ENCODE peak calls at places on chromosomes 7 and 10, in eight cellular contexts. One of them, this sample, is unnamed.

GRCh38 chr10:43444313-43444712 is 7.4 kb downstream of the ZNF487 start:
- DNase-seq in thoracic aorta: no peak
- DNase-seq in brain microvascular endothelial cell: no peak
- DNase-seq in pancreas: no peak
- DNase-seq in CD4-positive, alpha-beta T cell: no peak
- DNase-seq in GM06990: no peak
- DNase-seq in HCT116: no peak
- DNase-seq in GM23248: no peak
- DNase-seq in this sample: no peak

GRCh38 chr7:45278763-45279420 is 121.3 kb downstream of the RAMP3 start:
- DNase-seq in thoracic aorta: no peak
- DNase-seq in brain microvascular endothelial cell: no peak
- DNase-seq in pancreas: no peak
- DNase-seq in CD4-positive, alpha-beta T cell: no peak
- DNase-seq in GM06990: no peak
- DNase-seq in HCT116: no peak
- DNase-seq in GM23248: no peak
- DNase-seq in this sample: no peak

GRCh38 chr10:61628199-61628874 is 34.4 kb upstream of the CABCOCO1 start:
- DNase-seq in thoracic aorta: no peak
- DNase-seq in brain microvascular endothelial cell: no peak
- DNase-seq in pancreas: no peak
- DNase-seq in CD4-positive, alpha-beta T cell: no peak
- DNase-seq in GM06990: no peak
- DNase-seq in HCT116: no peak
- DNase-seq in GM23248: peak; percentile 68
- DNase-seq in this sample: no peak

GRCh38 chr10:58153751-58154150 is 113.9 kb downstream of the IPMK start:
- DNase-seq in thoracic aorta: no peak
- DNase-seq in brain microvascular endothelial cell: no peak
- DNase-seq in pancreas: no peak
- DNase-seq in CD4-positive, alpha-beta T cell: no peak
- DNase-seq in GM06990: no peak
- DNase-seq in HCT116: no peak
- DNase-seq in GM23248: no peak
- DNase-seq in this sample: no peak

GRCh38 chr10:43222296-43222695 is 44.6 kb downstream of the RASGEF1A start:
- DNase-seq in thoracic aorta: no peak
- DNase-seq in brain microvascular endothelial cell: no peak
- DNase-seq in pancreas: no peak
- DNase-seq in CD4-positive, alpha-beta T cell: no peak
- DNase-seq in GM06990: no peak
- DNase-seq in HCT116: no peak
- DNase-seq in GM23248: no peak
- DNase-seq in this sample: no peak

GRCh38 chr7:78149787-78150186 is 351.2 kb downstream of the PHTF2 start:
- DNase-seq in thoracic aorta: no peak
- DNase-seq in brain microvascular endothelial cell: peak; percentile 31
- DNase-seq in pancreas: no peak
- DNase-seq in CD4-positive, alpha-beta T cell: no peak
- DNase-seq in GM06990: no peak
- DNase-seq in HCT116: no peak
- DNase-seq in GM23248: peak; percentile 90
- DNase-seq in this sample: no peak

GRCh38 chr10:104638861-104639594 is 2.1 kb upstream of the SORCS3 start:
- DNase-seq in thoracic aorta: no peak
- DNase-seq in brain microvascular endothelial cell: no peak
- DNase-seq in pancreas: no peak
- DNase-seq in CD4-positive, alpha-beta T cell: no peak
- DNase-seq in GM06990: no peak
- DNase-seq in HCT116: no peak
- DNase-seq in GM23248: peak; percentile 42
- DNase-seq in this sample: peak; percentile 63

GRCh38 chr10:93236378-93237040 is 162.8 kb downstream of the CYP26A1 start:
- DNase-seq in thoracic aorta: no peak
- DNase-seq in brain microvascular endothelial cell: no peak
- DNase-seq in pancreas: no peak
- DNase-seq in CD4-positive, alpha-beta T cell: no peak
- DNase-seq in GM06990: no peak
- DNase-seq in HCT116: no peak
- DNase-seq in GM23248: no peak
- DNase-seq in this sample: no peak

GRCh38 chr7:13628231-13629001 is 361.1 kb downstream of the ETV1 start:
- DNase-seq in thoracic aorta: no peak
- DNase-seq in brain microvascular endothelial cell: peak; percentile 87
- DNase-seq in pancreas: no peak
- DNase-seq in CD4-positive, alpha-beta T cell: no peak
- DNase-seq in GM06990: no peak
- DNase-seq in HCT116: no peak
- DNase-seq in GM23248: peak; percentile 52
- DNase-seq in this sample: no peak

GRCh38 chr7:148921189-148921588 is 37.1 kb upstream of the EZH2 start:
- DNase-seq in thoracic aorta: no peak
- DNase-seq in brain microvascular endothelial cell: no peak
- DNase-seq in pancreas: no peak
- DNase-seq in CD4-positive, alpha-beta T cell: no peak
- DNase-seq in GM06990: no peak
- DNase-seq in HCT116: no peak
- DNase-seq in GM23248: no peak
- DNase-seq in this sample: no peak

GRCh38 chr10:103659674-103660363 is 166.3 kb downstream of the NEURL1 start:
- DNase-seq in thoracic aorta: no peak
- DNase-seq in brain microvascular endothelial cell: peak; percentile 88
- DNase-seq in pancreas: peak; percentile 69
- DNase-seq in CD4-positive, alpha-beta T cell: peak; percentile 34
- DNase-seq in GM06990: no peak
- DNase-seq in HCT116: no peak
- DNase-seq in GM23248: peak; percentile 93
- DNase-seq in this sample: peak; percentile 89

GRCh38 chr7:31107106-31108090 is 55.3 kb downstream of the ADCYAP1R1 start:
- DNase-seq in thoracic aorta: no peak
- DNase-seq in brain microvascular endothelial cell: no peak
- DNase-seq in pancreas: no peak
- DNase-seq in CD4-positive, alpha-beta T cell: no peak
- DNase-seq in GM06990: no peak
- DNase-seq in HCT116: no peak
- DNase-seq in GM23248: no peak
- DNase-seq in this sample: peak; percentile 40

GRCh38 chr7:138001529-138002095 is at the start of gene CREB3L2:
- DNase-seq in thoracic aorta: no peak
- DNase-seq in brain microvascular endothelial cell: peak; percentile 64
- DNase-seq in pancreas: peak; percentile 64
- DNase-seq in CD4-positive, alpha-beta T cell: peak; percentile 46
- DNase-seq in GM06990: peak; percentile 78
- DNase-seq in HCT116: no peak
- DNase-seq in GM23248: peak; percentile 90
- DNase-seq in this sample: peak; percentile 83

GRCh38 chr10:102863660-102864059 is 5.6 kb upstream of the AS3MT start:
- DNase-seq in thoracic aorta: no peak
- DNase-seq in brain microvascular endothelial cell: no peak
- DNase-seq in pancreas: no peak
- DNase-seq in CD4-positive, alpha-beta T cell: no peak
- DNase-seq in GM06990: no peak
- DNase-seq in HCT116: no peak
- DNase-seq in GM23248: no peak
- DNase-seq in this sample: no peak

GRCh38 chr10:77351386-77351785 is 286.2 kb downstream of the KCNMA1 start:
- DNase-seq in thoracic aorta: no peak
- DNase-seq in brain microvascular endothelial cell: peak; percentile 63
- DNase-seq in pancreas: no peak
- DNase-seq in CD4-positive, alpha-beta T cell: no peak
- DNase-seq in GM06990: no peak
- DNase-seq in HCT116: no peak
- DNase-seq in GM23248: peak; percentile 49
- DNase-seq in this sample: no peak

GRCh38 chr10:96271017-96271815 is at the start of gene BLNK:
- DNase-seq in thoracic aorta: peak; percentile 62
- DNase-seq in brain microvascular endothelial cell: no peak
- DNase-seq in pancreas: peak; percentile 84
- DNase-seq in CD4-positive, alpha-beta T cell: no peak
- DNase-seq in GM06990: peak; percentile 62
- DNase-seq in HCT116: no peak
- DNase-seq in GM23248: peak; percentile 23
- DNase-seq in this sample: peak; percentile 92

GRCh38 chr10:71126432-71126831 is 85.9 kb upstream of the UNC5B start:
- DNase-seq in thoracic aorta: no peak
- DNase-seq in brain microvascular endothelial cell: no peak
- DNase-seq in pancreas: no peak
- DNase-seq in CD4-positive, alpha-beta T cell: no peak
- DNase-seq in GM06990: no peak
- DNase-seq in HCT116: no peak
- DNase-seq in GM23248: no peak
- DNase-seq in this sample: no peak

GRCh38 chr10:29150010-29150409 is 138.9 kb upstream of the LYZL1 start:
- DNase-seq in thoracic aorta: no peak
- DNase-seq in brain microvascular endothelial cell: peak; percentile 24
- DNase-seq in pancreas: peak; percentile 37
- DNase-seq in CD4-positive, alpha-beta T cell: no peak
- DNase-seq in GM06990: no peak
- DNase-seq in HCT116: no peak
- DNase-seq in GM23248: no peak
- DNase-seq in this sample: no peak

GRCh38 chr10:120741415-120741814 is 109.7 kb upstream of the WDR11 start:
- DNase-seq in thoracic aorta: no peak
- DNase-seq in brain microvascular endothelial cell: no peak
- DNase-seq in pancreas: no peak
- DNase-seq in CD4-positive, alpha-beta T cell: no peak
- DNase-seq in GM06990: no peak
- DNase-seq in HCT116: no peak
- DNase-seq in GM23248: no peak
- DNase-seq in this sample: no peak

GRCh38 chr10:46560952-46561351 is 4.5 kb upstream of the GPRIN2 start:
- DNase-seq in thoracic aorta: no peak
- DNase-seq in brain microvascular endothelial cell: no peak
- DNase-seq in pancreas: no peak
- DNase-seq in CD4-positive, alpha-beta T cell: no peak
- DNase-seq in GM06990: no peak
- DNase-seq in HCT116: no peak
- DNase-seq in GM23248: no peak
- DNase-seq in this sample: no peak

DNA sequence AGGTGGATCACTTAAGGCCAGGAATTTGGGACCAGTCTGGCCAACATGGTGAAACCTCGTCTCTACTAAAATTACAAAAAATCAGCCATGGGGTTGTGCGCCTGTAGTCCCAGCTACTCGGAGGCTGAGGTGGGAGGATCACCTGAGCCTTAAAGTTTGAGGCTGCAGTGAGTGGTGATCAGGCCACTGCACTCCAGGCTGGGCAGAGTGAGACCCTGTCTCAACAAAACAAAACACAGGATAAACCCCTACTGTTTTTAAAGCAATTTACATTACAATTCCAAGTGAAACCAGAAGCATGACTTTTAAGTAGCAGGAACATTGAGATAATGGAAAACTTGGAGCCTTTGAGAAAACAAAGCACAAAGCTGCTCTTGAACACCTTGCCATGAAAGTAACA is 92.4 kb upstream of the BTBD16 start:
- DNase-seq in thoracic aorta: no peak
- DNase-seq in brain microvascular endothelial cell: no peak
- DNase-seq in pancreas: no peak
- DNase-seq in CD4-positive, alpha-beta T cell: no peak
- DNase-seq in GM06990: no peak
- DNase-seq in HCT116: no peak
- DNase-seq in GM23248: no peak
- DNase-seq in this sample: no peak
- H3K27me3 ChIP-seq in thoracic aorta: no peaks in the 10 kb centered on the region
- H3K27me3 ChIP-seq in brain microvascular endothelial cell: no peaks in the 10 kb centered on the region
- H3K27me3 ChIP-seq in pancreas: no peaks in the 10 kb centered on the region
- H3K27me3 ChIP-seq in CD4-positive, alpha-beta T cell: peaks cover 6% of the 10 kb centered on the region
- H3K27me3 ChIP-seq in GM06990: no peaks in the 10 kb centered on the region
- H3K27me3 ChIP-seq in HCT116: no peaks in the 10 kb centered on the region
- H3K27me3 ChIP-seq in GM23248: no peaks in the 10 kb centered on the region
- H3K27me3 ChIP-seq in this sample: no peaks in the 10 kb centered on the region

DNA sequence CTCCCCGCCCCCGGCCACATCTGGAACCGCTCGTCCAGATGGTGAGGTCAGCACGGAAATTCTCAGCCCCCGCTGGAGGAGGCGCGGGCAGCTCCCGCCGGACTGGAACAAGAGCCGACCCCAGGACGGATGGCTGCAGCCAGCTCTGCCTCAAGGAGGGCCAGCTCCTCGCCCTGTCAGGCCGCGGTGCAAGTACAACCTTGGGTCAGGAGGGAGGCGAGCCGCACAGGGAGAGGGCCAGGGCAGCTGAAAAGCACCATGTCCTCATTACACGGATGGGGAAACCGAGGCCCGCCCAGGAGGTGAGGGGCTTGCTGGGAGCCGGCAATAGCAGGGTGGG is 3.8 kb upstream of the GRIFIN start:
- DNase-seq in thoracic aorta: no peak
- DNase-seq in brain microvascular endothelial cell: no peak
- DNase-seq in pancreas: no peak
- DNase-seq in CD4-positive, alpha-beta T cell: no peak
- DNase-seq in GM06990: no peak
- DNase-seq in HCT116: no peak
- DNase-seq in GM23248: no peak
- DNase-seq in this sample: no peak
- H3K27me3 ChIP-seq in thoracic aorta: no peaks in the 10 kb centered on the region
- H3K27me3 ChIP-seq in brain microvascular endothelial cell: peaks cover 12% of the 10 kb centered on the region
- H3K27me3 ChIP-seq in pancreas: no peaks in the 10 kb centered on the region
- H3K27me3 ChIP-seq in CD4-positive, alpha-beta T cell: no peaks in the 10 kb centered on the region
- H3K27me3 ChIP-seq in GM06990: no peaks in the 10 kb centered on the region
- H3K27me3 ChIP-seq in HCT116: no peaks in the 10 kb centered on the region
- H3K27me3 ChIP-seq in GM23248: no peaks in the 10 kb centered on the region
- H3K27me3 ChIP-seq in this sample: no peaks in the 10 kb centered on the region

GRCh38 chr7:151408498-151408838 is 1.4 kb downstream of the WDR86 start:
- DNase-seq in thoracic aorta: no peak
- DNase-seq in brain microvascular endothelial cell: no peak
- DNase-seq in pancreas: no peak
- DNase-seq in CD4-positive, alpha-beta T cell: no peak
- DNase-seq in GM06990: no peak
- DNase-seq in HCT116: no peak
- DNase-seq in GM23248: no peak
- DNase-seq in this sample: no peak
- H3K27me3 ChIP-seq in thoracic aorta: peaks cover 20% of the 10 kb centered on the region
- H3K27me3 ChIP-seq in brain microvascular endothelial cell: peaks cover 49% of the 10 kb centered on the region
- H3K27me3 ChIP-seq in pancreas: peaks cover 3% of the 10 kb centered on the region
- H3K27me3 ChIP-seq in CD4-positive, alpha-beta T cell: peaks cover 23% of the 10 kb centered on the region
- H3K27me3 ChIP-seq in GM06990: peaks cover 4% of the 10 kb centered on the region
- H3K27me3 ChIP-seq in HCT116: no peaks in the 10 kb centered on the region
- H3K27me3 ChIP-seq in GM23248: peaks cover 48% of the 10 kb centered on the region
- H3K27me3 ChIP-seq in this sample: no peaks in the 10 kb centered on the region

GRCh38 chr7:24582171-24582570 is 8.9 kb downstream of the PALS2 start:
- DNase-seq in thoracic aorta: no peak
- DNase-seq in brain microvascular endothelial cell: no peak
- DNase-seq in pancreas: no peak
- DNase-seq in CD4-positive, alpha-beta T cell: no peak
- DNase-seq in GM06990: no peak
- DNase-seq in HCT116: no peak
- DNase-seq in GM23248: no peak
- DNase-seq in this sample: no peak

GRCh38 chr7:24591152-24591551 is 17.9 kb downstream of the PALS2 start:
- DNase-seq in thoracic aorta: no peak
- DNase-seq in brain microvascular endothelial cell: no peak
- DNase-seq in pancreas: no peak
- DNase-seq in CD4-positive, alpha-beta T cell: no peak
- DNase-seq in GM06990: no peak
- DNase-seq in HCT116: no peak
- DNase-seq in GM23248: no peak
- DNase-seq in this sample: no peak

DNA sequence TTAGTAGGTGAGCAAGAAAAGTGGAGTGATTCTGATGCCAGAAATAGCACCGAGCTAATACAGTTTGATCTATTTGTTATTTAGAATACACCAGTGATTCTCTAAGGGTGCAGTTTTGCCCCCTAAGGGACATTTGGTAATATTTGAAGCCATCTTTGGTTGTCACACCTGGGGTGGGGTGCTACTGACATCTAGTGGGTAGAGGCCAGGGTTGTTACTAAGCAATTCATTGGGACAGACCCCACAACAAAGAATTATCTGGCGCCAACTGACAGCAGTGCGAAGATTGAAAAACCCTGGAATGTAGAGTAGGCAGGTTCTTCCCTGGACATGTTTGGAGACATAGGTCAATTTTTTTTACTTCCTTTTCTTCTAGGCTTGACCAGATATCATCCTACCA is 14.6 kb downstream of the PALS2 start:
- DNase-seq in thoracic aorta: no peak
- DNase-seq in brain microvascular endothelial cell: no peak
- DNase-seq in pancreas: no peak
- DNase-seq in CD4-positive, alpha-beta T cell: peak; percentile 48
- DNase-seq in GM06990: no peak
- DNase-seq in HCT116: no peak
- DNase-seq in GM23248: peak; percentile 4
- DNase-seq in this sample: no peak
- H3K27me3 ChIP-seq in thoracic aorta: no peaks in the 10 kb centered on the region
- H3K27me3 ChIP-seq in brain microvascular endothelial cell: no peaks in the 10 kb centered on the region
- H3K27me3 ChIP-seq in pancreas: no peaks in the 10 kb centered on the region
- H3K27me3 ChIP-seq in CD4-positive, alpha-beta T cell: no peaks in the 10 kb centered on the region
- H3K27me3 ChIP-seq in GM06990: no peaks in the 10 kb centered on the region
- H3K27me3 ChIP-seq in HCT116: no peaks in the 10 kb centered on the region
- H3K27me3 ChIP-seq in GM23248: no peaks in the 10 kb centered on the region
- H3K27me3 ChIP-seq in this sample: no peaks in the 10 kb centered on the region

This sample was measured in upper lobe of left lung.